ENCODE peak calls at places on chromosome 18, in six cellular contexts. One of them, this sample, is unnamed. For H3K4me1, the result is how much of the 10 kb centered on the place peaks cover.

GRCh38 chr18:63152791-63153190 is 166.8 kb downstream of the BCL2 start:
- DNase-seq in IMR-90: no peak
- DNase-seq in H1: no peak
- DNase-seq in left lung: no peak
- DNase-seq in endothelial cell of umbilical vein: no peak
- DNase-seq in H9: no peak
- DNase-seq in this sample: no peak

GRCh38 chr18:34609991-34610658 is 100.0 kb upstream of the DTNA start:
- DNase-seq in endothelial cell of umbilical vein: no peak
- DNase-seq in H1: no peak
- DNase-seq in left lung: no peak
- DNase-seq in H9: no peak
- DNase-seq in IMR-90: no peak
- DNase-seq in this sample: no peak

GRCh38 chr18:28108801-28109200 is 68.1 kb downstream of the CDH2 start:
- DNase-seq in endothelial cell of umbilical vein: no peak
- DNase-seq in IMR-90: no peak
- DNase-seq in H9: no peak
- DNase-seq in H1: no peak
- DNase-seq in left lung: no peak
- DNase-seq in this sample: no peak

GRCh38 chr18:39846277-39846676 is 2108.8 kb upstream of the PIK3C3 start:
- DNase-seq in IMR-90: peak
- DNase-seq in H9: no peak
- DNase-seq in endothelial cell of umbilical vein: no peak
- DNase-seq in left lung: peak
- DNase-seq in H1: no peak
- DNase-seq in this sample: no peak

GRCh38 chr18:75844102-75844604 is 416.6 kb upstream of the SMIM21 start:
- DNase-seq in left lung: no peak
- DNase-seq in H1: no peak
- DNase-seq in H9: no peak
- DNase-seq in endothelial cell of umbilical vein: no peak
- DNase-seq in IMR-90: no peak
- DNase-seq in this sample: no peak

GRCh38 chr18:8337216-8337615 is 272.0 kb upstream of the RAB12 start:
- DNase-seq in H9: no peak
- DNase-seq in left lung: no peak
- DNase-seq in H1: no peak
- DNase-seq in IMR-90: peak
- DNase-seq in endothelial cell of umbilical vein: no peak
- DNase-seq in this sample: no peak

GRCh38 chr18:32049393-32050161 is 31.0 kb downstream of the RNF125 start:
- DNase-seq in IMR-90: no peak
- DNase-seq in H9: no peak
- DNase-seq in endothelial cell of umbilical vein: no peak
- DNase-seq in left lung: peak
- DNase-seq in H1: no peak
- DNase-seq in this sample: no peak

GRCh38 chr18:74692367-74693013 is 94.8 kb downstream of the ZNF407 start:
- DNase-seq in endothelial cell of umbilical vein: no peak
- DNase-seq in H1: no peak
- DNase-seq in left lung: no peak
- DNase-seq in H9: no peak
- DNase-seq in IMR-90: no peak
- DNase-seq in this sample: no peak

GRCh38 chr18:36297419-36298112 is at the start of gene FHOD3:
- DNase-seq in IMR-90: peak
- DNase-seq in endothelial cell of umbilical vein: peak
- DNase-seq in H1: no peak
- DNase-seq in left lung: peak
- DNase-seq in H9: peak
- DNase-seq in this sample: peak

GRCh38 chr18:3703732-3704176 is 253.8 kb downstream of the TGIF1 start:
- DNase-seq in left lung: peak
- DNase-seq in IMR-90: peak
- DNase-seq in endothelial cell of umbilical vein: peak
- DNase-seq in H1: no peak
- DNase-seq in H9: peak
- DNase-seq in this sample: peak

GRCh38 chr18:25245299-25245698 is 106.7 kb downstream of the ZNF521 start:
- DNase-seq in left lung: no peak
- DNase-seq in IMR-90: no peak
- DNase-seq in H1: no peak
- DNase-seq in H9: no peak
- DNase-seq in endothelial cell of umbilical vein: no peak
- DNase-seq in this sample: no peak
- H3K4me1 ChIP-seq in left lung: under half
- H3K4me1 ChIP-seq in IMR-90: under half
- H3K4me1 ChIP-seq in H1: under half
- H3K4me1 ChIP-seq in H9: under half
- H3K4me1 ChIP-seq in endothelial cell of umbilical vein: half or more
- H3K4me1 ChIP-seq in this sample: under half

GRCh38 chr18:78935406-78935805 is 44.2 kb upstream of the SALL3 start:
- DNase-seq in IMR-90: no peak
- DNase-seq in H9: no peak
- DNase-seq in left lung: no peak
- DNase-seq in H1: no peak
- DNase-seq in endothelial cell of umbilical vein: no peak
- DNase-seq in this sample: no peak

GRCh38 chr18:78939105-78939504 is 40.5 kb upstream of the SALL3 start:
- DNase-seq in endothelial cell of umbilical vein: no peak
- DNase-seq in H1: no peak
- DNase-seq in H9: no peak
- DNase-seq in IMR-90: no peak
- DNase-seq in left lung: no peak
- DNase-seq in this sample: no peak

GRCh38 chr18:78936251-78937005 is 43.2 kb upstream of the SALL3 start:
- DNase-seq in H1: no peak
- DNase-seq in left lung: no peak
- DNase-seq in endothelial cell of umbilical vein: no peak
- DNase-seq in H9: no peak
- DNase-seq in IMR-90: no peak
- DNase-seq in this sample: no peak

GRCh38 chr18:78937166-78937565 is 42.5 kb upstream of the SALL3 start:
- DNase-seq in H1: no peak
- DNase-seq in IMR-90: no peak
- DNase-seq in left lung: no peak
- DNase-seq in H9: no peak
- DNase-seq in endothelial cell of umbilical vein: no peak
- DNase-seq in this sample: no peak

DNA sequence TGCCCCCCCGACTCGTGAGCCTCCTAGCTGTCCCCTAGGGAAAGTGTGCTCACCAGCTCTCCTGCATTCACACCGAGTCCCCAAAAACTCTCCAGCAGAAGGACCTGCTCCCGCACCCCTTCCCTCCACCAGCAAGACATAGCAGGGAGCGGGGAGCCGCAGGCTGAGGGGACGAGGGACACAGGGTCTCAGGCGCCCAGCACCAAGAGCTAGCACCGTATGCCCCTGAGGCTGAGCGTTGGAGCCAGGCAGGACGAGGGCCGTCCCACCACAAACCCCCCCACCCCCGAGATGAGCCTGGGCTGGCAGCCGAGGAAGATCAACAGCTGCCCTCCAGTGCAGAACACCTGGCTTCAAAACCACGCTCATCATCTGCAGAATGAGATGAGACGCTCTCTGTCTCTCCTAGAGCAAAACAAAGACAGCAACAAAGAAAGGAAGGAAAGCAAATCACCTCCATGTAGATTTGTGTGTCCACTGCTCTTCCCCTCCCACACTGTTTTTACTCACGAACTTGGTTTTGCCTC is 39.8 kb upstream of the SALL3 start:
- DNase-seq in H9: no peak
- DNase-seq in IMR-90: no peak
- DNase-seq in endothelial cell of umbilical vein: no peak
- DNase-seq in H1: no peak
- DNase-seq in left lung: no peak
- DNase-seq in this sample: no peak
- H3K4me1 ChIP-seq in H9: under half
- H3K4me1 ChIP-seq in IMR-90: under half
- H3K4me1 ChIP-seq in endothelial cell of umbilical vein: under half
- H3K4me1 ChIP-seq in H1: under half
- H3K4me1 ChIP-seq in left lung: under half
- H3K4me1 ChIP-seq in this sample: under half

GRCh38 chr18:65786400-65786948 is 35.7 kb downstream of the CDH7 start:
- DNase-seq in IMR-90: no peak
- DNase-seq in H9: no peak
- DNase-seq in endothelial cell of umbilical vein: no peak
- DNase-seq in left lung: no peak
- DNase-seq in H1: no peak
- DNase-seq in this sample: no peak

GRCh38 chr18:65788373-65788772 is 37.6 kb downstream of the CDH7 start:
- DNase-seq in H1: no peak
- DNase-seq in left lung: no peak
- DNase-seq in IMR-90: no peak
- DNase-seq in H9: peak
- DNase-seq in endothelial cell of umbilical vein: no peak
- DNase-seq in this sample: no peak

GRCh38 chr18:65791753-65792152 is 40.9 kb downstream of the CDH7 start:
- DNase-seq in H1: no peak
- DNase-seq in IMR-90: no peak
- DNase-seq in left lung: no peak
- DNase-seq in H9: no peak
- DNase-seq in endothelial cell of umbilical vein: no peak
- DNase-seq in this sample: no peak
- H3K4me1 ChIP-seq in H1: under half
- H3K4me1 ChIP-seq in IMR-90: under half
- H3K4me1 ChIP-seq in left lung: under half
- H3K4me1 ChIP-seq in H9: under half
- H3K4me1 ChIP-seq in endothelial cell of umbilical vein: under half
- H3K4me1 ChIP-seq in this sample: under half

GRCh38 chr18:48776641-48777025 is 174.1 kb downstream of the SMAD7 start:
- DNase-seq in H9: no peak
- DNase-seq in IMR-90: no peak
- DNase-seq in left lung: no peak
- DNase-seq in endothelial cell of umbilical vein: no peak
- DNase-seq in H1: no peak
- DNase-seq in this sample: no peak
- H3K4me1 ChIP-seq in H9: under half
- H3K4me1 ChIP-seq in IMR-90: under half
- H3K4me1 ChIP-seq in left lung: under half
- H3K4me1 ChIP-seq in endothelial cell of umbilical vein: under half
- H3K4me1 ChIP-seq in H1: under half
- H3K4me1 ChIP-seq in this sample: under half